ENCODE peak calls at places on chromosome 21, in ten cellular contexts. One of them, this sample, is unnamed.

GRCh38 chr21:36902331-36902730 is 64.1 kb downstream of the HLCS start:
- DNase-seq in effector memory CD4-positive, alpha-beta T cell: no peak
- DNase-seq in left ventricle myocardium inferior: no peak
- DNase-seq in spleen: no peak
- DNase-seq in IMR-90: no peak
- DNase-seq in lower lobe of right lung: no peak
- DNase-seq in kidney: no peak
- DNase-seq in CD4-positive, alpha-beta memory T cell: no peak
- DNase-seq in stomach: no peak
- DNase-seq in brain microvascular endothelial cell: no peak
- DNase-seq in this sample: no peak

GRCh38 chr21:39803393-39803792 is 58.4 kb downstream of the IGSF5 start:
- DNase-seq in effector memory CD4-positive, alpha-beta T cell: no peak
- DNase-seq in left ventricle myocardium inferior: no peak
- DNase-seq in spleen: no peak
- DNase-seq in IMR-90: no peak
- DNase-seq in lower lobe of right lung: no peak
- DNase-seq in kidney: no peak
- DNase-seq in CD4-positive, alpha-beta memory T cell: no peak
- DNase-seq in stomach: no peak
- DNase-seq in brain microvascular endothelial cell: no peak
- DNase-seq in this sample: no peak

GRCh38 chr21:23162213-23162946 is 2164.2 kb downstream of the NCAM2 start:
- DNase-seq in effector memory CD4-positive, alpha-beta T cell: no peak
- DNase-seq in left ventricle myocardium inferior: no peak
- DNase-seq in spleen: no peak
- DNase-seq in IMR-90: no peak
- DNase-seq in lower lobe of right lung: no peak
- DNase-seq in kidney: no peak
- DNase-seq in CD4-positive, alpha-beta memory T cell: no peak
- DNase-seq in stomach: no peak
- DNase-seq in brain microvascular endothelial cell: no peak
- DNase-seq in this sample: no peak

GRCh38 chr21:39633043-39633442 is 20.3 kb downstream of the B3GALT5 start:
- DNase-seq in effector memory CD4-positive, alpha-beta T cell: no peak
- DNase-seq in left ventricle myocardium inferior: no peak
- DNase-seq in spleen: no peak
- DNase-seq in IMR-90: peak
- DNase-seq in lower lobe of right lung: no peak
- DNase-seq in kidney: no peak
- DNase-seq in CD4-positive, alpha-beta memory T cell: no peak
- DNase-seq in stomach: no peak
- DNase-seq in brain microvascular endothelial cell: peak
- DNase-seq in this sample: no peak

GRCh38 chr21:28737671-28738279 is 254.9 kb downstream of the LTN1 start:
- DNase-seq in effector memory CD4-positive, alpha-beta T cell: no peak
- DNase-seq in left ventricle myocardium inferior: no peak
- DNase-seq in spleen: no peak
- DNase-seq in IMR-90: peak
- DNase-seq in lower lobe of right lung: no peak
- DNase-seq in kidney: no peak
- DNase-seq in CD4-positive, alpha-beta memory T cell: no peak
- DNase-seq in stomach: no peak
- DNase-seq in brain microvascular endothelial cell: peak
- DNase-seq in this sample: no peak

GRCh38 chr21:32794643-32795042 is 23.1 kb upstream of the PAXBP1 start:
- DNase-seq in effector memory CD4-positive, alpha-beta T cell: no peak
- DNase-seq in left ventricle myocardium inferior: no peak
- DNase-seq in spleen: no peak
- DNase-seq in IMR-90: no peak
- DNase-seq in lower lobe of right lung: no peak
- DNase-seq in kidney: no peak
- DNase-seq in CD4-positive, alpha-beta memory T cell: no peak
- DNase-seq in stomach: no peak
- DNase-seq in brain microvascular endothelial cell: no peak
- DNase-seq in this sample: no peak

GRCh38 chr21:27423906-27424595 is 457.2 kb upstream of the ADAMTS5 start:
- DNase-seq in effector memory CD4-positive, alpha-beta T cell: no peak
- DNase-seq in left ventricle myocardium inferior: no peak
- DNase-seq in spleen: no peak
- DNase-seq in IMR-90: peak
- DNase-seq in lower lobe of right lung: no peak
- DNase-seq in kidney: no peak
- DNase-seq in CD4-positive, alpha-beta memory T cell: no peak
- DNase-seq in stomach: no peak
- DNase-seq in brain microvascular endothelial cell: peak
- DNase-seq in this sample: no peak

GRCh38 chr21:39066829-39067785 is 116.1 kb downstream of the PSMG1 start:
- DNase-seq in effector memory CD4-positive, alpha-beta T cell: no peak
- DNase-seq in left ventricle myocardium inferior: no peak
- DNase-seq in spleen: no peak
- DNase-seq in IMR-90: no peak
- DNase-seq in lower lobe of right lung: no peak
- DNase-seq in kidney: no peak
- DNase-seq in CD4-positive, alpha-beta memory T cell: no peak
- DNase-seq in stomach: no peak
- DNase-seq in brain microvascular endothelial cell: no peak
- DNase-seq in this sample: no peak

GRCh38 chr21:25385912-25386474 is 221.3 kb downstream of the MRPL39 start:
- DNase-seq in effector memory CD4-positive, alpha-beta T cell: no peak
- DNase-seq in left ventricle myocardium inferior: no peak
- DNase-seq in spleen: no peak
- DNase-seq in IMR-90: peak
- DNase-seq in lower lobe of right lung: no peak
- DNase-seq in kidney: no peak
- DNase-seq in CD4-positive, alpha-beta memory T cell: peak
- DNase-seq in stomach: peak
- DNase-seq in brain microvascular endothelial cell: no peak
- DNase-seq in this sample: no peak

GRCh38 chr21:27363719-27364479 is 397.0 kb upstream of the ADAMTS5 start:
- DNase-seq in effector memory CD4-positive, alpha-beta T cell: no peak
- DNase-seq in left ventricle myocardium inferior: no peak
- DNase-seq in spleen: no peak
- DNase-seq in IMR-90: peak
- DNase-seq in lower lobe of right lung: no peak
- DNase-seq in kidney: no peak
- DNase-seq in CD4-positive, alpha-beta memory T cell: no peak
- DNase-seq in stomach: no peak
- DNase-seq in brain microvascular endothelial cell: no peak
- DNase-seq in this sample: no peak

GRCh38 chr21:22898061-22898460 is 1899.9 kb downstream of the NCAM2 start:
- DNase-seq in effector memory CD4-positive, alpha-beta T cell: no peak
- DNase-seq in left ventricle myocardium inferior: no peak
- DNase-seq in spleen: no peak
- DNase-seq in IMR-90: no peak
- DNase-seq in lower lobe of right lung: no peak
- DNase-seq in kidney: no peak
- DNase-seq in CD4-positive, alpha-beta memory T cell: no peak
- DNase-seq in stomach: no peak
- DNase-seq in brain microvascular endothelial cell: no peak
- DNase-seq in this sample: no peak

GRCh38 chr21:37534431-37534830 is 167.9 kb downstream of the DYRK1A start:
- DNase-seq in effector memory CD4-positive, alpha-beta T cell: no peak
- DNase-seq in left ventricle myocardium inferior: no peak
- DNase-seq in spleen: no peak
- DNase-seq in IMR-90: no peak
- DNase-seq in lower lobe of right lung: no peak
- DNase-seq in kidney: no peak
- DNase-seq in CD4-positive, alpha-beta memory T cell: no peak
- DNase-seq in stomach: no peak
- DNase-seq in brain microvascular endothelial cell: no peak
- DNase-seq in this sample: no peak

GRCh38 chr21:41219498-41220207 is 51.7 kb downstream of the BACE2 start:
- DNase-seq in effector memory CD4-positive, alpha-beta T cell: no peak
- DNase-seq in left ventricle myocardium inferior: no peak
- DNase-seq in spleen: no peak
- DNase-seq in IMR-90: no peak
- DNase-seq in lower lobe of right lung: no peak
- DNase-seq in kidney: no peak
- DNase-seq in CD4-positive, alpha-beta memory T cell: no peak
- DNase-seq in stomach: no peak
- DNase-seq in brain microvascular endothelial cell: no peak
- DNase-seq in this sample: no peak

DNA sequence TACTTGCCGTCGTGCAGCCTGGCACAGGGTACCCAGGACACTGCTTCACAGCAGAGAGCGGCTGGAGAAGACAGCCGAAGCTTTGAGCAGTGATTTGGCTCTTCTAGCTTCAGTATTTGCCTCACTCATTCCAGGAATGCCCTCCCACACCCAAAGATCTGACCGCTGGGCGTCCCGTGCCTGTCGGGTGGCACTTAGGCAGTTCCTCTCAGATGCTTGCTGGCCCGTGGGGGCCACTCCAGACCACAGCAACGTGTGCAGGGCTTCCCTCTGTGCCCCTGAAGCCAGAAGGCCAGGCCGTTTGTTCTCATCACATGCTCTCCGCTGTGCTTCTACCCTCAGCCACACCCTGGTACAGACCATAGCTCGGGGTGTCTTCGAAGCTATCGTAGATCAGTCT is 17.0 kb downstream of the RRP1B start:
- DNase-seq in effector memory CD4-positive, alpha-beta T cell: no peak
- DNase-seq in left ventricle myocardium inferior: no peak
- DNase-seq in spleen: no peak
- DNase-seq in IMR-90: no peak
- DNase-seq in lower lobe of right lung: no peak
- DNase-seq in kidney: no peak
- DNase-seq in CD4-positive, alpha-beta memory T cell: no peak
- DNase-seq in stomach: no peak
- DNase-seq in brain microvascular endothelial cell: no peak
- DNase-seq in this sample: no peak
- H3K27ac ChIP-seq in effector memory CD4-positive, alpha-beta T cell: no peak
- H3K27ac ChIP-seq in left ventricle myocardium inferior: no peak
- H3K27ac ChIP-seq in spleen: no peak
- H3K27ac ChIP-seq in IMR-90: no peak
- H3K27ac ChIP-seq in lower lobe of right lung: no peak
- H3K27ac ChIP-seq in kidney: no peak
- H3K27ac ChIP-seq in CD4-positive, alpha-beta memory T cell: no peak
- H3K27ac ChIP-seq in stomach: no peak
- H3K27ac ChIP-seq in brain microvascular endothelial cell: no peak
- H3K27ac ChIP-seq in this sample: no peak

GRCh38 chr21:17370750-17371325 is 142.0 kb upstream of the CXADR start:
- DNase-seq in effector memory CD4-positive, alpha-beta T cell: no peak
- DNase-seq in left ventricle myocardium inferior: no peak
- DNase-seq in spleen: no peak
- DNase-seq in IMR-90: no peak
- DNase-seq in lower lobe of right lung: no peak
- DNase-seq in kidney: no peak
- DNase-seq in CD4-positive, alpha-beta memory T cell: no peak
- DNase-seq in stomach: no peak
- DNase-seq in brain microvascular endothelial cell: no peak
- DNase-seq in this sample: no peak
- H3K27ac ChIP-seq in effector memory CD4-positive, alpha-beta T cell: no peak
- H3K27ac ChIP-seq in left ventricle myocardium inferior: no peak
- H3K27ac ChIP-seq in spleen: no peak
- H3K27ac ChIP-seq in IMR-90: no peak
- H3K27ac ChIP-seq in lower lobe of right lung: no peak
- H3K27ac ChIP-seq in kidney: no peak
- H3K27ac ChIP-seq in CD4-positive, alpha-beta memory T cell: no peak
- H3K27ac ChIP-seq in stomach: no peak
- H3K27ac ChIP-seq in brain microvascular endothelial cell: peak
- H3K27ac ChIP-seq in this sample: no peak

GRCh38 chr21:45285266-45285931 is 2.3 kb downstream of the POFUT2 start:
- DNase-seq in effector memory CD4-positive, alpha-beta T cell: no peak
- DNase-seq in left ventricle myocardium inferior: no peak
- DNase-seq in spleen: peak
- DNase-seq in IMR-90: no peak
- DNase-seq in lower lobe of right lung: peak
- DNase-seq in kidney: peak
- DNase-seq in CD4-positive, alpha-beta memory T cell: no peak
- DNase-seq in stomach: peak
- DNase-seq in brain microvascular endothelial cell: no peak
- DNase-seq in this sample: no peak

GRCh38 chr21:45289134-45289533 is 1.4 kb upstream of the POFUT2 start:
- DNase-seq in effector memory CD4-positive, alpha-beta T cell: no peak
- DNase-seq in left ventricle myocardium inferior: no peak
- DNase-seq in spleen: no peak
- DNase-seq in IMR-90: no peak
- DNase-seq in lower lobe of right lung: no peak
- DNase-seq in kidney: no peak
- DNase-seq in CD4-positive, alpha-beta memory T cell: no peak
- DNase-seq in stomach: peak
- DNase-seq in brain microvascular endothelial cell: no peak
- DNase-seq in this sample: no peak

GRCh38 chr21:45288441-45288841 is 746 bp upstream of the POFUT2 start:
- DNase-seq in effector memory CD4-positive, alpha-beta T cell: no peak
- DNase-seq in left ventricle myocardium inferior: no peak
- DNase-seq in spleen: no peak
- DNase-seq in IMR-90: no peak
- DNase-seq in lower lobe of right lung: no peak
- DNase-seq in kidney: peak
- DNase-seq in CD4-positive, alpha-beta memory T cell: no peak
- DNase-seq in stomach: peak
- DNase-seq in brain microvascular endothelial cell: no peak
- DNase-seq in this sample: no peak

GRCh38 chr21:45287438-45288391 is at the start of gene POFUT2:
- DNase-seq in effector memory CD4-positive, alpha-beta T cell: peak
- DNase-seq in left ventricle myocardium inferior: peak
- DNase-seq in spleen: peak
- DNase-seq in IMR-90: peak
- DNase-seq in lower lobe of right lung: peak
- DNase-seq in kidney: peak
- DNase-seq in CD4-positive, alpha-beta memory T cell: peak
- DNase-seq in stomach: peak
- DNase-seq in brain microvascular endothelial cell: peak
- DNase-seq in this sample: peak

GRCh38 chr21:45286671-45287437 is 841 bp downstream of the POFUT2 start:
- DNase-seq in effector memory CD4-positive, alpha-beta T cell: no peak
- DNase-seq in left ventricle myocardium inferior: peak
- DNase-seq in spleen: peak
- DNase-seq in IMR-90: peak
- DNase-seq in lower lobe of right lung: peak
- DNase-seq in kidney: peak
- DNase-seq in CD4-positive, alpha-beta memory T cell: no peak
- DNase-seq in stomach: peak
- DNase-seq in brain microvascular endothelial cell: no peak
- DNase-seq in this sample: no peak
- H3K27ac ChIP-seq in effector memory CD4-positive, alpha-beta T cell: peak
- H3K27ac ChIP-seq in left ventricle myocardium inferior: no peak
- H3K27ac ChIP-seq in spleen: peak
- H3K27ac ChIP-seq in IMR-90: peak
- H3K27ac ChIP-seq in lower lobe of right lung: no peak
- H3K27ac ChIP-seq in kidney: no peak
- H3K27ac ChIP-seq in CD4-positive, alpha-beta memory T cell: no peak
- H3K27ac ChIP-seq in stomach: no peak
- H3K27ac ChIP-seq in brain microvascular endothelial cell: peak
- H3K27ac ChIP-seq in this sample: no peak

DNA sequence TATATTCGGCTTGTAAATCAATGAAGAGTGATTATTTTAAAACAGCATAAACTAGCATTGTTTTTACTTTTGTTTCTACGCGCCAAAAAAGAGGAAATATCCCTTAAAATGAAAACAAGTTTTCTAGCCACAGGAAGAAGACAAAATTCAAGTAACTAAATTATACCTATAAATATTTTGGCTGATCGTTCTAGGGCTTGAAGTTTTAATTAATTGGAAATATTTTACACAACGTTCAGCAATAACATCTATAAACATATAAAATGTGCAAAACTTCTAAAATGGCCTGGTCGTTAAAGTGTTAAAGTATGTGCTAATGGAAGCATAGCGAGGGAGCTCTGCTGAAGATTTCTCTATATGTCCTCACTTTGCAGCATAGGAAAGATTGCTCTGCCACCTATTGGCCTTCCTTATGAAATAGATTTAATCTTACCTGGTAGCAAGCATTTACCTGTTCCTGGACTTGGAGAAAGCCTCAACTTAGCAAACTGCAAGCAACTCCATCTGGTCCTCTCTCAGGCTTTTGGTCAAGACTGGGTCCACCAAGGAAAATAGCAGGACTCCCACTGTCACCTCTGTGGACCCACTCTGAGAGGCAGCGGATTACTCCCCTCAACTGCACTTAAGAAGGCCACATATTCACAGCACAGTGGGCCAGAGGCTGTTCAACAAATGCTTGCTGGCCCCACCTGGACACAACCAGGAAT is 351.3 kb upstream of the RUNX1 start:
- DNase-seq in effector memory CD4-positive, alpha-beta T cell: peak
- DNase-seq in left ventricle myocardium inferior: no peak
- DNase-seq in spleen: no peak
- DNase-seq in IMR-90: peak
- DNase-seq in lower lobe of right lung: no peak
- DNase-seq in kidney: no peak
- DNase-seq in CD4-positive, alpha-beta memory T cell: peak
- DNase-seq in stomach: no peak
- DNase-seq in brain microvascular endothelial cell: peak
- DNase-seq in this sample: no peak
- H3K27ac ChIP-seq in effector memory CD4-positive, alpha-beta T cell: no peak
- H3K27ac ChIP-seq in left ventricle myocardium inferior: no peak
- H3K27ac ChIP-seq in spleen: no peak
- H3K27ac ChIP-seq in IMR-90: no peak
- H3K27ac ChIP-seq in lower lobe of right lung: no peak
- H3K27ac ChIP-seq in kidney: no peak
- H3K27ac ChIP-seq in CD4-positive, alpha-beta memory T cell: no peak
- H3K27ac ChIP-seq in stomach: no peak
- H3K27ac ChIP-seq in brain microvascular endothelial cell: no peak
- H3K27ac ChIP-seq in this sample: no peak